ENCODE peak calls at places on chromosome 20, in four cellular contexts. J is GM12878, O is H1, A is K562. T is an unnamed sample.

GRCh38 chr20:10430000-10430466 is 4.0 kb downstream of the MKKS start:
- DNase-seq in A (no peak), O (no peak), J (no peak), T (peak; percentile 80)

GRCh38 chr20:50510706-50511401 is 671 bp downstream of the PTPN1 start:
- DNase-seq in A (no peak), O (no peak), J (no peak), T (peak; percentile 57)

GRCh38 chr20:11585752-11586352 is 331.8 kb upstream of the BTBD3 start:
- DNase-seq in A (no peak), J (no peak), O (no peak), T (peak; percentile 16)

GRCh38 chr20:20407891-20408805 is 40.2 kb downstream of the INSM1 start:
- DNase-seq in J (no peak), O (no peak), A (no peak), T (peak; percentile 22)

GRCh38 chr20:7359739-7360138 is 580.5 kb downstream of the HAO1 start:
- DNase-seq in A (no peak), O (no peak), J (no peak), T (no peak)

GRCh38 chr20:63051911-63052310 is 45.1 kb upstream of the BHLHE23 start:
- DNase-seq in O (no peak), A (no peak), J (no peak), T (no peak)

GRCh38 chr20:46084805-46085792 is 4.7 kb downstream of the NCOA5 start:
- DNase-seq in O (no peak), J (no peak), A (no peak), T (peak; percentile 73)

GRCh38 chr20:57323034-57323433 is 6.6 kb upstream of the SPO11 start:
- DNase-seq in O (peak; percentile 63), J (no peak), A (no peak), T (no peak)

GRCh38 chr20:17137692-17138091 is 89.1 kb upstream of the PCSK2 start:
- DNase-seq in A (no peak), O (no peak), J (no peak), T (no peak)

GRCh38 chr20:676315-676937 is 824 bp upstream of the SCRT2 start:
- DNase-seq in J (no peak), O (no peak), A (peak; percentile 16), T (no peak)

GRCh38 chr20:57882451-57883161 is 172.8 kb upstream of the PMEPA1 start:
- DNase-seq in O (no peak), J (no peak), A (no peak), T (no peak)

GRCh38 chr20:7113577-7114466 is 346.3 kb downstream of the BMP2 start:
- DNase-seq in A (no peak), O (peak; percentile 34), J (no peak), T (peak; percentile 49)

GRCh38 chr20:6480328-6481030 is 287.0 kb upstream of the BMP2 start:
- DNase-seq in O (no peak), J (no peak), A (no peak), T (no peak)

GRCh38 chr20:63402178-63402859 is 41.2 kb upstream of the CHRNA4 start:
- DNase-seq in O (no peak), J (no peak), A (no peak), T (no peak)

GRCh38 chr20:50381771-50382593 is 128.2 kb upstream of the PTPN1 start:
- DNase-seq in O (no peak), J (peak; percentile 30), A (no peak), T (no peak)

GRCh38 chr20:57398231-57398821 is 7.1 kb downstream of the RBM38 start:
- DNase-seq in J (peak; percentile 83), O (no peak), A (no peak), T (no peak)

GRCh38 chr20:34581341-34582189 is 23.0 kb downstream of the MAP1LC3A start:
- DNase-seq in O (no peak), A (no peak), J (peak; percentile 21), T (no peak)

GRCh38 chr20:33767100-33767499 is 35.3 kb downstream of the ZNF341 start:
- DNase-seq in J (no peak), O (no peak), A (no peak), T (no peak)

GRCh38 chr20:24337551-24337950 is 131.9 kb upstream of the SYNDIG1 start:
- DNase-seq in A (no peak), J (no peak), O (no peak), T (no peak)

GRCh38 chr20:1341561-1342265 is 12.8 kb upstream of the SDCBP2 start:
- DNase-seq in O (no peak), A (no peak), J (no peak), T (no peak)

GRCh38 chr20:50491926-50492634 is 18.1 kb upstream of the PTPN1 start:
- DNase-seq in J (no peak), A (no peak), O (no peak), T (no peak)

GRCh38 chr20:63342561-63343459 is 18.3 kb downstream of the CHRNA4 start:
- DNase-seq in J (no peak), A (no peak), O (no peak), T (no peak)

GRCh38 chr20:60078351-60079250 is 120.4 kb downstream of the CDH26 start:
- DNase-seq in O (no peak), A (no peak), J (no peak), T (no peak)

GRCh38 chr20:2114560-2114959 is 12.9 kb downstream of the STK35 start:
- DNase-seq in O (no peak), A (no peak), J (no peak), T (no peak)

GRCh38 chr20:58084966-58085365 is 143.5 kb downstream of the ANKRD60 start:
- DNase-seq in O (no peak), J (no peak), A (no peak), T (no peak)

GRCh38 chr20:63548542-63548941 is 993 bp upstream of the SRMS start:
- DNase-seq in O (no peak), A (no peak), J (no peak), T (no peak)

DNA sequence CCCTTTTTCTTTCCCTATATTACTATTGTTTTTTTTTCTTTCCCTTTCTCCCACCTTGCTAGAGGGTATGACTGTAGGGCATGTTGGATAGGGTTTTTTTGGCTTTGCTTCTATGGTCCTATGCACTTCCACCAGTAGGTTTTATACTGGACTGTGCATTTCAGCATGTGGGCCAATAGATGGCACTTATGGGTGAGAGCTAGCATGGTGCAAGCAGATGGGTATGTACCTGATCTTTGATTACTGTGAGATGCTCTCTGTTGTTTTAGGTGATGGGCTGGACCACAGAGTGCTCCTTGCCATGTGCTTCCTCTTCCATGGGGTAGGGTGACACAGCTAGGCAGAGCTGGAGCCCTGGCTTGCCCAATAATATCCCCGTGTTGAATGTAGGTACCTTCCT is 128.5 kb upstream of the CHD6 start:
- DNase-seq in A (no peak), J (no peak), O (no peak), T (no peak)
- TF ChIP-seq CBX5 in A (no peak), J (no peak), O (no peak), T (no peak)

DNA sequence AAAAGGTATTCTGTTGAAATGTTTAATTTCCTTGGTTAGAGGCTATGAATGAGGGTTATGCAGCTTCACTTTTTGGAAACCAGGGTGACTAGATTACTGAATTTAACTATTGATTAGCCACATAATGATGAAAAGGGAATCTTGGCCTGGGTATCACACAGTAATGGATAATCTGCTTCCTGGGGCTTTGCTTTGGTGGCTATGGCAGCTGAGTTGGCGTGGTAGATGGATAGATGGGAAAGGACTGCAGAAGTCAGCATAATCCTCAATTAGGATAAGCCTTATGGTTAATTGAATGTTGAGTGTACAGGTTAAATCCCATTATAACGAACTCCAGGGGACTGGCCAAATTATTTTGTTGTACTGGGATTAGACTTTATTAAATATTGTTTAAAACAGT is 5.2 kb downstream of the NCOA3 start:
- DNase-seq in O (no peak), J (no peak), A (no peak), T (no peak)
- TF ChIP-seq CBX5 in O (no peak), J (no peak), A (no peak), T (no peak)

DNA sequence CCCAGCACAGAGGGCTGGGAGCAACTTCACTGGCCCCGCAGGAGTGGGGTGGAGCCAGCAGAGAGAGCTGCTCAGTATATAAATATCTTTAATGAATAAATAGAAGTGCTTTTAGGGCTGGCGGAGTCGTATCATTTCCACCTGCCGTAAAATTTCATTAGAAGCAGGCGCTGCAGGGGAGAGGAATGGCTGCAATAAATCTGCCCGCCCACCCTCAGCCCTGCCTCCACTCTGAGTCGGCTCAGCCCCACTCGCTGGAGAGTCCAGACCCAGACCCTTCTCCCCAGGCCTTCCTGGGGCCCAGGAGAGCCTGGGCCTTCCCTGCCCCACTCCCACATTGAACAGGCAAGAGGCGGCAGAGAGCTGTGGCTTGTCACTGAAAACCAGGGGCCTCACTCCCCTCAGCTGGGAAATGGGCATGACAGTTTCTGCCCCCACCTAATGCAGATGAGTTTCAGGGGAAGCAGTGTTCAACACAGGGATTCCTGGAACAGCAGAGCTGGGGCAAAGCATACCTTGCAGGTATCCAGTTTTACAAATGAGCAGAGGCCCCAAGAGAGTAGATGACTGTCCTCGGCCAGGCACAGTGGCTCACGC is 23.8 kb upstream of the VSTM2L start:
- DNase-seq in A (no peak), O (no peak), J (no peak), T (no peak)
- TF ChIP-seq CBX5 in A (no peak), O (no peak), J (no peak), T (no peak)

DNA sequence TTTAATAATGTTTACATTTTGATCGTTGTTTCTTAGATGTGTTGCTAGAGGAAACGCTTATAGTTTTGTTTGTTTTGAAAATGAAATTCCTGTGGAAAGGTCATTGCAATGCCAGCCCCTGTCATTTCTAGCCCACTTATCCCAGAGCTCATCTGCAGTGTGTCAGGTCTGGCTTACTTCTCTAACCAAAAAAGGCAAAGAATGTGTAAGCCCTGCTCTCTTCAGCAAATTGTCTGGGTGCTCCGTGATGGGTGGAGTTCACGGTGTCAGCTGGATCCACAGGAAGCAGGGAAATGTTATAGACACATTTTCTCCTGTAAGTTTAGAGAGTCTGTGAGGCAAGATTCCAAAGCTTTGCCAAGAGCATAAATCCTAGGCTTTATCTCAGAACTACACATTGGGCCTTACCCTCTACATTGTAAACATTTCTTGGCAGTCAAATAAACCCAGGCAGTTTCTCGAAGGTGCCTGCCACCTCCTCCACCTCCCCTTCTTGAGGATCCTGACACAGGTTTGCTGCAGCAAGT is 50.9 kb downstream of the RPRD1B start:
- DNase-seq in A (no peak), J (no peak), O (no peak), T (peak; percentile 79)
- TF ChIP-seq CBX5 in A (no peak), J (no peak), O (no peak), T (no peak)

GRCh38 chr20:39165099-39165498 is 203.0 kb downstream of the DHX35 start:
- DNase-seq in O (no peak), J (no peak), A (no peak), T (no peak)

GRCh38 chr20:39164642-39165041 is 202.5 kb downstream of the DHX35 start:
- DNase-seq in O (no peak), A (no peak), J (no peak), T (no peak)
- TF ChIP-seq CBX5 in O (no peak), A (no peak), J (no peak), T (no peak)